ENCODE peak calls at places on chromosomes 5 and 9, in eight cellular contexts. G is SJSA1, W is left lung, Z is IMR-90, V is fibroblast of lung, T is heart right ventricle, D is Peyer's patch, R is endodermal cell. C is an unnamed sample.
A peak's percentile ranks its signal among the peaks of the same experiment; 100 is the strongest.

GRCh38 chr5:31478901-31479300 is 53.0 kb downstream of the DROSHA start:
- DNase-seq in T (no peak), D (no peak), R (no peak), V (no peak), G (no peak), Z (no peak), W (no peak), C (no peak)

GRCh38 chr5:80246995-80247729 is 8.7 kb downstream of the SERINC5 start:
- DNase-seq in Z (peak; percentile 91), R (peak; percentile 87), D (peak; percentile 57), V (peak; percentile 99), G (peak; percentile 57), W (peak; percentile 64), T (no peak), C (peak; percentile 47)

GRCh38 chr5:57219386-57219785 is 45.5 kb downstream of the GPBP1 start:
- DNase-seq in T (no peak), Z (no peak), R (no peak), G (no peak), W (no peak), V (no peak), D (no peak), C (no peak)

GRCh38 chr9:2771661-2772060 is 54.4 kb downstream of the KCNV2 start:
- DNase-seq in R (no peak), V (peak; percentile 14), G (no peak), Z (peak; percentile 53), D (no peak), T (no peak), W (no peak), C (no peak)

GRCh38 chr9:91182429-91182828 is 179.3 kb downstream of the AUH start:
- DNase-seq in V (no peak), G (no peak), Z (no peak), W (no peak), D (no peak), T (no peak), R (no peak), C (no peak)

GRCh38 chr9:134258828-134259546 is 67.3 kb upstream of the RXRA start:
- DNase-seq in Z (no peak), V (no peak), D (no peak), T (peak; percentile 72), W (no peak), R (no peak), G (no peak), C (no peak)

GRCh38 chr9:79623799-79624721 is 52.3 kb downstream of the TLE4 start:
- DNase-seq in Z (no peak), G (no peak), V (no peak), W (peak; percentile 37), D (no peak), R (no peak), T (peak; percentile 19), C (peak; percentile 53)

GRCh38 chr9:76153902-76154629 is 240.2 kb downstream of the RFK start:
- DNase-seq in V (no peak), T (no peak), R (no peak), G (no peak), Z (no peak), D (no peak), W (no peak), C (no peak)

GRCh38 chr9:82410306-82410705 is 421.7 kb downstream of the SPATA31D1 start:
- DNase-seq in V (peak; percentile 58), T (no peak), R (no peak), Z (peak; percentile 75), G (peak; percentile 35), W (no peak), D (no peak), C (peak; percentile 40)

GRCh38 chr5:14115323-14115895 is 27.7 kb upstream of the TRIO start:
- DNase-seq in R (peak; percentile 60), G (no peak), Z (no peak), T (no peak), V (no peak), D (no peak), W (no peak), C (no peak)

GRCh38 chr5:131367219-131367860 is 103.5 kb downstream of the CDC42SE2 start:
- DNase-seq in W (no peak), G (no peak), Z (no peak), R (no peak), D (no peak), V (no peak), T (no peak), C (no peak)

GRCh38 chr9:105150991-105151685 is 93.3 kb upstream of the SLC44A1 start:
- DNase-seq in V (peak; percentile 82), D (no peak), G (peak; percentile 19), Z (peak; percentile 69), R (no peak), W (no peak), T (no peak), C (no peak)

GRCh38 chr5:29853711-29854110 is 1339.8 kb upstream of the CDH6 start:
- DNase-seq in Z (no peak), V (no peak), R (no peak), T (no peak), D (no peak), W (no peak), G (no peak), C (no peak)

GRCh38 chr9:93864840-93865239 is 90.3 kb downstream of the BARX1 start:
- DNase-seq in T (no peak), Z (no peak), G (no peak), D (no peak), W (no peak), V (no peak), R (peak; percentile 44), C (no peak)

GRCh38 chr5:61881821-61882220 is 424.2 kb upstream of the KIF2A start:
- DNase-seq in Z (peak; percentile 3), D (no peak), R (no peak), W (no peak), V (peak; percentile 83), T (no peak), G (peak; percentile 39), C (no peak)

GRCh38 chr9:136925414-136926153 is 19.0 kb downstream of the FBXW5 start:
- DNase-seq in T (peak; percentile 67), V (no peak), G (no peak), W (no peak), D (no peak), Z (no peak), R (no peak), C (no peak)

GRCh38 chr5:1095302-1096016 is 16.4 kb downstream of the SLC12A7 start:
- DNase-seq in W (no peak), D (no peak), T (no peak), G (no peak), R (no peak), V (no peak), Z (no peak), C (no peak)
- H3K4me1 ChIP-seq in W (peaks cover 7% of the 10 kb centered on the region), D (no peaks in the 10 kb centered on the region), T (peaks cover 50% of the 10 kb centered on the region), G (no peaks in the 10 kb centered on the region), R (peaks cover 3% of the 10 kb centered on the region), V (no peaks in the 10 kb centered on the region), Z (no peaks in the 10 kb centered on the region), C (peaks cover 6% of the 10 kb centered on the region)

DNA sequence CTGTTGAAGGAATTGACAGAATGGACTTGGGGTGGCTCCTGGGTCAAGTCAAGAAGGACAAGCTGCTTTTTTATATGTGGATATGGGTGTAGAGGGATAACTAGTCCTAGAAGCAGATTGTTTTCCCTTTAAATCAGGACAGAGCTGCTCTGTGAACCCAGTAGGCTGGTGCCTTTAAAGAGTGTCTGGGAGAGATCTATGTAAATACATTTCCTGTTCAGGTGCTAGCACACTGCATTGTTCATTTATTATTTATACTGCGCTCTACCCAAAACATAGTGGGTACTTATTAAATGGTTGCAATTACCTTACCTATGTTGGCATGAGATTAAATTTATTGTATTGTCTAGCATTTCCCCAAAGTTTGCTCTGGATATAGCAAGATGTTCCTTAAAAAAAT is 86.6 kb upstream of the EQTN start:
- DNase-seq in R (no peak), T (no peak), W (no peak), D (no peak), G (no peak), Z (no peak), V (no peak), C (no peak)
- H3K27me3 ChIP-seq in R (no peaks in the 10 kb centered on the region), T (no peaks in the 10 kb centered on the region), W (no peaks in the 10 kb centered on the region), D (no peaks in the 10 kb centered on the region), G (no peaks in the 10 kb centered on the region), Z (peaks cover 3% of the 10 kb centered on the region), V (no peaks in the 10 kb centered on the region), C (no peaks in the 10 kb centered on the region)

GRCh38 chr9:83978992-83979811 is 813 bp downstream of the HNRNPK start:
- DNase-seq in V (peak; percentile 76), Z (peak; percentile 81), D (peak; percentile 89), T (peak; percentile 85), W (peak; percentile 92), G (peak; percentile 69), R (peak; percentile 93), C (peak; percentile 91)
- H3K4me1 ChIP-seq in V (peaks cover 8% of the 10 kb centered on the region), Z (peaks cover 2% of the 10 kb centered on the region), D (peaks cover 16% of the 10 kb centered on the region), T (peaks cover 26% of the 10 kb centered on the region), W (peaks cover 48% of the 10 kb centered on the region), G (peaks cover 13% of the 10 kb centered on the region), R (no peaks in the 10 kb centered on the region), C (peaks cover 9% of the 10 kb centered on the region)

GRCh38 chr9:18229992-18230676 is 243.8 kb upstream of the ADAMTSL1 start:
- DNase-seq in V (no peak), R (no peak), Z (no peak), T (no peak), W (no peak), G (no peak), D (no peak), C (no peak)

GRCh38 chr9:18233311-18233710 is 240.6 kb upstream of the ADAMTSL1 start:
- DNase-seq in Z (no peak), W (no peak), D (no peak), T (no peak), R (no peak), V (peak; percentile 10), G (no peak), C (no peak)

GRCh38 chr9:18233776-18234445 is 240.0 kb upstream of the ADAMTSL1 start:
- DNase-seq in V (no peak), W (no peak), G (no peak), Z (no peak), D (no peak), R (no peak), T (no peak), C (no peak)

GRCh38 chr9:18228101-18228500 is 245.9 kb upstream of the ADAMTSL1 start:
- DNase-seq in W (no peak), G (no peak), R (no peak), T (no peak), D (no peak), Z (no peak), V (no peak), C (no peak)
- H3K27me3 ChIP-seq in W (no peaks in the 10 kb centered on the region), G (no peaks in the 10 kb centered on the region), R (no peaks in the 10 kb centered on the region), T (no peaks in the 10 kb centered on the region), D (no peaks in the 10 kb centered on the region), Z (peaks cover 9% of the 10 kb centered on the region), V (no peaks in the 10 kb centered on the region), C (no peaks in the 10 kb centered on the region)

DNA sequence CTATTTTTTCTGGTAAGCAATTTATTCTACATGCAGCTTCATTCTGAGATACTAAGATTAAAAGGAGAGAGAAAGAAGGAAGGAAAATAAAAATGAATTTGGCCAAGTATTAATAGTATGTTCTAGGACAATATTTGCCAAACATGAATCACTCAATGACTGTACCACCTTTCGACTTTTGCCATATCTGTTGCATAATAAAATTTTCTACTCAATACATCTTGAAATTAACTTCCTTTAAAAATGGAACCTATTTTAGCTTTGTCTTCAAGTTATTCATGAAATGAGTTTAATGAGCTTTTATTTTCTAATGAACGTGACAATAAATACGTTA is 111.8 kb downstream of the MARCHF3 start:
- DNase-seq in G (no peak), W (no peak), V (peak; percentile 8), Z (no peak), R (no peak), T (no peak), D (no peak), C (no peak)
- H3K4me1 ChIP-seq in G (peaks cover 4% of the 10 kb centered on the region), W (peaks cover 15% of the 10 kb centered on the region), V (peaks cover 3% of the 10 kb centered on the region), Z (peaks cover 2% of the 10 kb centered on the region), R (peaks cover 13% of the 10 kb centered on the region), T (peaks cover 21% of the 10 kb centered on the region), D (no peaks in the 10 kb centered on the region), C (no peaks in the 10 kb centered on the region)

C was measured in SJCRH30.